ENCODE peak calls at places on chromosomes 7 and 10, in six cellular contexts. K is endothelial cell of umbilical vein, B is A549, H is fibroblast of lung, F is choroid plexus epithelial cell, Y is kidney epithelial cell. U is an unnamed sample.

GRCh38 chr10:1213252-1213651 is 157.1 kb downstream of the WDR37 start:
- DNase-seq in K (no peak), B (no peak), H (no peak), F (no peak), Y (no peak), U (no peak)

GRCh38 chr10:61814160-61814559 is 87.3 kb upstream of the ARID5B start:
- DNase-seq in K (no peak), B (no peak), H (no peak), F (no peak), Y (no peak), U (no peak)

GRCh38 chr10:61929555-61929954 is 28.1 kb downstream of the ARID5B start:
- DNase-seq in K (no peak), B (no peak), H (no peak), F (no peak), Y (no peak), U (no peak)

GRCh38 chr10:63523015-63523414 is 1.8 kb downstream of the REEP3 start:
- DNase-seq in K (no peak), B (no peak), H (no peak), F (no peak), Y (no peak), U (no peak)

GRCh38 chr10:61987951-61988379 is 86.5 kb downstream of the ARID5B start:
- DNase-seq in K (no peak), B (no peak), H (no peak), F (no peak), Y (no peak), U (no peak)

GRCh38 chr10:86956195-86956840 is 1.1 kb downstream of the MMRN2 start:
- DNase-seq in K (peak; percentile 43), B (no peak), H (no peak), F (no peak), Y (no peak), U (no peak)

GRCh38 chr10:121406823-121407545 is 191.3 kb downstream of the FGFR2 start:
- DNase-seq in K (no peak), B (no peak), H (no peak), F (no peak), Y (peak; percentile 48), U (no peak)

GRCh38 chr7:29375641-29376562 is 181.3 kb downstream of the CHN2 start:
- DNase-seq in K (no peak), B (no peak), H (no peak), F (peak; percentile 15), Y (peak; percentile 21), U (no peak)

GRCh38 chr10:102604379-102604960 is 39.8 kb upstream of the TRIM8 start:
- DNase-seq in K (peak; percentile 86), B (peak; percentile 86), H (peak; percentile 72), F (peak; percentile 71), Y (peak; percentile 86), U (peak; percentile 88)

GRCh38 chr7:102170417-102170970 is 116.2 kb upstream of the SH2B2 start:
- DNase-seq in K (peak; percentile 73), B (no peak), H (peak; percentile 12), F (peak; percentile 81), Y (no peak), U (peak; percentile 27)

GRCh38 chr10:111249925-111250324 is 173.1 kb downstream of the ADRA2A start:
- DNase-seq in K (no peak), B (no peak), H (no peak), F (no peak), Y (no peak), U (no peak)

GRCh38 chr7:158543840-158544239 is 43.8 kb downstream of the PTPRN2 start:
- DNase-seq in K (no peak), B (no peak), H (no peak), F (no peak), Y (no peak), U (no peak)

GRCh38 chr7:148772297-148773089 is 73.8 kb downstream of the CUL1 start:
- DNase-seq in K (peak; percentile 79), B (peak; percentile 35), H (peak; percentile 87), F (peak; percentile 90), Y (peak; percentile 90), U (peak; percentile 80)

GRCh38 chr7:31553636-31554035 is 39.7 kb downstream of the ITPRID1 start:
- DNase-seq in K (no peak), B (no peak), H (no peak), F (no peak), Y (no peak), U (no peak)

GRCh38 chr7:99504281-99504602 is 220 bp upstream of the ZKSCAN5 start:
- DNase-seq in K (no peak), B (peak; percentile 99), H (no peak), F (no peak), Y (peak; percentile 83), U (no peak)

GRCh38 chr10:76649723-76650127 is 987.9 kb downstream of the KCNMA1 start:
- DNase-seq in K (no peak), B (no peak), H (peak; percentile 68), F (peak; percentile 51), Y (peak; percentile 38), U (peak; percentile 19)

GRCh38 chr10:101043356-101043707 is 12.3 kb downstream of the SFXN3 start:
- DNase-seq in K (no peak), B (no peak), H (no peak), F (no peak), Y (no peak), U (no peak)

GRCh38 chr10:123301077-123301875 is 147.1 kb downstream of the BUB3 start:
- DNase-seq in K (peak; percentile 4), B (peak; percentile 59), H (peak; percentile 19), F (no peak), Y (peak; percentile 56), U (peak; percentile 37)

GRCh38 chr7:20113423-20114027 is 103.7 kb downstream of the MACC1 start:
- DNase-seq in K (no peak), B (no peak), H (no peak), F (no peak), Y (no peak), U (no peak)

GRCh38 chr10:62374862-62375710 is 917 bp downstream of the ZNF365 start:
- DNase-seq in K (no peak), B (no peak), H (no peak), F (peak; percentile 49), Y (no peak), U (no peak)

GRCh38 chr7:40403664-40404476 is 269.1 kb downstream of the SUGCT start:
- DNase-seq in K (no peak), B (no peak), H (peak; percentile 33), F (no peak), Y (no peak), U (no peak)

GRCh38 chr7:23863209-23863798 is 153.3 kb downstream of the STK31 start:
- DNase-seq in K (peak; percentile 15), B (peak; percentile 21), H (peak; percentile 74), F (peak; percentile 73), Y (no peak), U (peak; percentile 67)

GRCh38 chr7:106057962-106058901 is 53.9 kb downstream of the SYPL1 start:
- DNase-seq in K (no peak), B (no peak), H (no peak), F (no peak), Y (no peak), U (no peak)

GRCh38 chr10:70726909-70727495 is 54.7 kb downstream of the ADAMTS14 start:
- DNase-seq in K (no peak), B (no peak), H (no peak), F (no peak), Y (no peak), U (no peak)

GRCh38 chr7:50791363-50791762 is 8.7 kb upstream of the GRB10 start:
- DNase-seq in K (no peak), B (no peak), H (no peak), F (no peak), Y (no peak), U (no peak)

GRCh38 chr10:44832595-44833390 is 78.3 kb upstream of the TMEM72 start:
- DNase-seq in K (no peak), B (no peak), H (no peak), F (no peak), Y (no peak), U (no peak)

GRCh38 chr7:76225379-76225778 is 23.7 kb downstream of the SRRM3 start:
- DNase-seq in K (peak; percentile 15), B (no peak), H (peak; percentile 21), F (peak; percentile 41), Y (no peak), U (peak; percentile 45)

GRCh38 chr7:22572292-22572691 is 72.3 kb upstream of the STEAP1B start:
- DNase-seq in K (no peak), B (no peak), H (no peak), F (no peak), Y (no peak), U (no peak)

GRCh38 chr7:36202347-36202896 is 49.4 kb downstream of the EEPD1 start:
- DNase-seq in K (no peak), B (no peak), H (no peak), F (peak; percentile 33), Y (no peak), U (no peak)

GRCh38 chr10:95876756-95877155 is 31.0 kb upstream of the CC2D2B start:
- DNase-seq in K (no peak), B (no peak), H (no peak), F (no peak), Y (no peak), U (no peak)

GRCh38 chr10:113945075-113945686 is 90.7 kb downstream of the NHLRC2 start:
- DNase-seq in K (peak; percentile 46), B (no peak), H (peak; percentile 48), F (peak; percentile 59), Y (peak; percentile 45), U (peak; percentile 51)

GRCh38 chr7:130803127-130803526 is 69.1 kb upstream of the KLF14 start:
- DNase-seq in K (no peak), B (no peak), H (no peak), F (no peak), Y (no peak), U (no peak)

GRCh38 chr10:88108115-88108610 is 244.7 kb downstream of the PTEN start:
- DNase-seq in K (no peak), B (no peak), H (no peak), F (no peak), Y (no peak), U (no peak)
- TF ChIP-seq CTCF in K (no peak), B (no peak), H (no peak), F (no peak), Y (no peak), U (no peak)

GRCh38 chr7:150968698-150969482 is 9.2 kb downstream of the KCNH2 start:
- DNase-seq in K (no peak), B (no peak), H (peak; percentile 33), F (no peak), Y (no peak), U (no peak)
- H3K4me3 ChIP-seq in K (no peak overlapping the region), B (no peak overlapping the region), H (no peak overlapping the region), F (no peak overlapping the region), Y (no peak overlapping the region), U (no peak overlapping the region)

DNA sequence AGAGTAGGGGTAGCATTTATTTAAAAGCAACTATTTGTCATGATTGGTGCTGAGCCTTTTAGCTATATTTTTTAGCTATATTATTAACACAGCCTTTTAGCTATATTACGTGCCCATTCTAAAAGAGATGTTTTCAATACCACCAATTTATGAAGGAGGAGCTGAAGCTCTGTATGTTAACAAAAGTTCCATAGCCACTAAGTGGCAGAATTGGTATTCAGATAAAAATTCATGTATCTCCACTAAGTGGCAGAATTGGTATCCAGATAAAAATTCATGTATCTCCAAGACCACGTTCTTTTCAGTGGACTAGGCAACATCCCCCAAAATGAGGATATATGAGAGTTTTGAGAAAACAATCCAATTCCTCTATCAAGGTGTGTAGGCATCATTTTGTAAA is 268.6 kb downstream of the HGF start:
- DNase-seq in K (peak; percentile 40), B (no peak), H (peak; percentile 83), F (peak; percentile 80), Y (no peak), U (peak; percentile 83)
- TF ChIP-seq CTCF in K (no peak), B (peak; percentile 76), H (no peak), F (peak; percentile 49), Y (peak; percentile 5), U (peak; percentile 52)

GRCh38 chr7:157538321-157538720 is 201.5 kb downstream of the DNAJB6 start:
- DNase-seq in K (no peak), B (no peak), H (no peak), F (no peak), Y (no peak), U (no peak)
- H3K4me3 ChIP-seq in K (no peak overlapping the region), B (no peak overlapping the region), H (no peak overlapping the region), F (no peak overlapping the region), Y (no peak overlapping the region), U (no peak overlapping the region)